ENCODE peak calls at places on chromosome 11, in six cellular contexts. J, L, B, P, T and A are unnamed samples.

GRCh38 chr11:10722307-10722706 is 28.7 kb upstream of the CTR9 start:
- DNase-seq in J (no peak), T (no peak), P (no peak), L (no peak), B (no peak), A (no peak)

GRCh38 chr11:75931124-75931523 is 116.1 kb downstream of the UVRAG start:
- DNase-seq in P (no peak), J (peak; percentile 17), B (no peak), T (no peak), L (no peak), A (no peak)

GRCh38 chr11:124277809-124278208 is 21.6 kb downstream of the OR8G5 start:
- DNase-seq in L (no peak), J (no peak), P (no peak), B (no peak), T (no peak), A (no peak)

GRCh38 chr11:17743808-17744119 is 9.2 kb downstream of the KCNC1 start:
- DNase-seq in T (no peak), P (no peak), J (peak; percentile 81), B (no peak), L (no peak), A (no peak)

GRCh38 chr11:45736424-45736823 is 68.5 kb upstream of the SLC35C1 start:
- DNase-seq in B (no peak), T (no peak), P (peak; percentile 79), L (no peak), J (no peak), A (peak; percentile 56)

GRCh38 chr11:130383363-130384168 is 44.8 kb downstream of the ADAMTS8 start:
- DNase-seq in P (no peak), B (no peak), J (peak; percentile 94), T (no peak), L (no peak), A (no peak)

GRCh38 chr11:93216511-93217121 is 18.8 kb upstream of the SLC36A4 start:
- DNase-seq in L (no peak), P (no peak), J (no peak), B (peak; percentile 89), T (peak; percentile 97), A (no peak)

GRCh38 chr11:124724854-124725718 is 14.7 kb upstream of the NRGN start:
- DNase-seq in L (no peak), T (no peak), B (no peak), P (no peak), J (no peak), A (peak; percentile 87)

GRCh38 chr11:72006309-72007088 is 7.8 kb downstream of the IL18BP start:
- DNase-seq in J (no peak), T (no peak), B (no peak), P (no peak), L (no peak), A (no peak)

GRCh38 chr11:95093548-95093947 is 3.9 kb downstream of the ENDOD1 start:
- DNase-seq in T (no peak), J (no peak), P (no peak), L (no peak), B (no peak), A (no peak)

GRCh38 chr11:96149743-96150555 is 193.0 kb downstream of the MAML2 start:
- DNase-seq in L (no peak), P (no peak), T (no peak), B (no peak), J (peak; percentile 77), A (no peak)